ENCODE peak calls at places on chromosomes 7 and 10, in five cellular contexts. T is RWPE1; P is NCI-H2029; Z is activated CD4-positive, alpha-beta memory T cell treated with anti-CD3 and anti-CD28 coated beads, Interleukin-2, amount 10 ng/mL, durations not matched to agents 7 days and 5 days; D is activated CD8-positive, alpha-beta memory T cell treated with anti-CD3 and anti-CD28 coated beads, Interleukin-2, amount 50 U/mL, for 48 hours. S is an unnamed sample.

GRCh38 chr7:7236041-7236440 is 53.7 kb downstream of the C1GALT1 start:
- DNase-seq in T (peak; percentile 9), D (no peak), Z (no peak), P (no peak), S (peak; percentile 38)

GRCh38 chr10:91665842-91666241 is 33.0 kb upstream of the PPP1R3C start:
- DNase-seq in P (no peak), T (no peak), D (no peak), Z (no peak), S (no peak)

GRCh38 chr10:91689731-91690168 is 56.9 kb upstream of the PPP1R3C start:
- DNase-seq in Z (no peak), T (no peak), D (no peak), P (no peak), S (no peak)

GRCh38 chr10:75801121-75801520 is 369.7 kb downstream of the LRMDA start:
- DNase-seq in T (no peak), D (no peak), Z (no peak), P (no peak), S (no peak)

GRCh38 chr7:1523208-1523607 is 7.3 kb upstream of the MAFK start:
- DNase-seq in P (no peak), Z (no peak), D (no peak), T (no peak), S (no peak)

GRCh38 chr10:73908853-73909611 is 1.9 kb upstream of the PLAU start:
- DNase-seq in P (no peak), T (peak; percentile 85), D (peak; percentile 60), Z (peak; percentile 76), S (peak; percentile 82)

GRCh38 chr7:27199820-27200760 is at the start of gene HOXA13:
- DNase-seq in T (no peak), Z (no peak), P (peak; percentile 25), D (peak; percentile 58), S (peak; percentile 90)

GRCh38 chr10:92298487-92298886 is 7.5 kb downstream of the MARCHF5 start:
- DNase-seq in P (no peak), T (no peak), Z (no peak), D (no peak), S (no peak)

GRCh38 chr7:52071744-52072143 is 755.1 kb upstream of the COBL start:
- DNase-seq in D (no peak), Z (no peak), T (no peak), P (no peak), S (no peak)

GRCh38 chr7:4527988-4528641 is 154.0 kb upstream of the FOXK1 start:
- DNase-seq in P (no peak), T (no peak), D (no peak), Z (no peak), S (no peak)

GRCh38 chr10:66322777-66323176 is 603.1 kb upstream of the LRRTM3 start:
- DNase-seq in P (no peak), T (no peak), Z (no peak), D (no peak), S (no peak)

GRCh38 chr7:70735313-70735712 is 396.6 kb upstream of the GALNT17 start:
- DNase-seq in Z (no peak), T (no peak), P (no peak), D (no peak), S (no peak)

GRCh38 chr7:106015586-106016218 is 52.6 kb downstream of the CDHR3 start:
- DNase-seq in P (no peak), D (no peak), T (no peak), Z (no peak), S (no peak)

GRCh38 chr7:2444476-2444875 is 31.7 kb downstream of the GRIFIN start:
- DNase-seq in D (no peak), P (no peak), Z (no peak), T (no peak), S (no peak)

GRCh38 chr7:126570845-126571244 is 681.9 kb downstream of the GRM8 start:
- DNase-seq in D (no peak), Z (no peak), T (no peak), P (no peak), S (no peak)

GRCh38 chr7:136976504-136977251 is 108.2 kb downstream of the CHRM2 start:
- DNase-seq in T (no peak), P (no peak), Z (no peak), D (no peak), S (no peak)

GRCh38 chr10:130109796-130110235 is 814 bp downstream of the C10orf143 start:
- DNase-seq in Z (peak; percentile 73), T (peak; percentile 60), P (peak; percentile 29), D (peak; percentile 71), S (peak; percentile 70)

GRCh38 chr10:110392860-110393732 is 88.4 kb upstream of the SMNDC1 start:
- DNase-seq in D (no peak), P (no peak), Z (no peak), T (peak; percentile 67), S (no peak)

GRCh38 chr7:108973075-108973474 is 403.4 kb downstream of the DNAJB9 start:
- DNase-seq in T (no peak), Z (no peak), D (no peak), P (no peak), S (no peak)

GRCh38 chr7:107277331-107277730 is 108.5 kb downstream of the HBP1 start:
- DNase-seq in D (no peak), Z (no peak), T (no peak), P (no peak), S (no peak)